ENCODE peak calls at places on chromosomes 13 and 19, in five cellular contexts. W, P, T, N and H are unnamed samples.
A peak's percentile ranks its signal among the peaks of the same experiment; 100 is the strongest.

GRCh38 chr19:40623403-40624239 is 22.5 kb downstream of the LTBP4 start:
- DNase-seq in W (peak; percentile 90), P (no peak), T (peak; percentile 85), N (no peak), H (no peak)

GRCh38 chr19:35267818-35268545 is 780 bp upstream of the USF2 start:
- DNase-seq in W (peak; percentile 99), P (no peak), T (peak; percentile 81), N (peak; percentile 87), H (peak; percentile 85)

GRCh38 chr19:38640368-38640767 is 7.1 kb upstream of the ACTN4 start:
- DNase-seq in W (no peak), P (no peak), T (peak; percentile 53), N (no peak), H (no peak)

GRCh38 chr13:66210677-66211076 is 1019.5 kb downstream of the PCDH9 start:
- DNase-seq in W (peak; percentile 21), P (no peak), T (no peak), N (no peak), H (no peak)

GRCh38 chr13:43377149-43377548 is 353.8 kb downstream of the DNAJC15 start:
- DNase-seq in W (no peak), P (no peak), T (no peak), N (no peak), H (peak; percentile 71)

GRCh38 chr13:80274643-80275042 is 66.3 kb downstream of the SPRY2 start:
- DNase-seq in W (no peak), P (no peak), T (no peak), N (no peak), H (no peak)

GRCh38 chr13:57629821-57630235 is 1.7 kb upstream of the PCDH17 start:
- DNase-seq in W (no peak), P (peak; percentile 82), T (peak; percentile 27), N (peak; percentile 70), H (peak; percentile 85)

GRCh38 chr13:112066624-112067004 is 335 bp upstream of the SOX1 start:
- DNase-seq in W (no peak), P (no peak), T (peak; percentile 45), N (no peak), H (no peak)

GRCh38 chr13:32978278-32978677 is 37.9 kb upstream of the KL start:
- DNase-seq in W (no peak), P (no peak), T (no peak), N (no peak), H (no peak)

GRCh38 chr13:99305180-99305965 is 1.8 kb downstream of the GPR183 start:
- DNase-seq in W (no peak), P (no peak), T (no peak), N (no peak), H (no peak)

GRCh38 chr19:51471527-51471926 is 6.8 kb upstream of the CEACAM18 start:
- DNase-seq in W (no peak), P (no peak), T (no peak), N (no peak), H (no peak)

GRCh38 chr13:48977973-48978372 is 2.3 kb downstream of the FNDC3A start:
- DNase-seq in W (no peak), P (no peak), T (no peak), N (no peak), H (no peak)

GRCh38 chr13:95168191-95168590 is 133.1 kb downstream of the ABCC4 start:
- DNase-seq in W (no peak), P (no peak), T (no peak), N (no peak), H (no peak)

GRCh38 chr19:29491491-29491890 is 34.3 kb upstream of the VSTM2B start:
- DNase-seq in W (no peak), P (no peak), T (no peak), N (no peak), H (no peak)

GRCh38 chr19:18439025-18439909 is 1.3 kb upstream of the ISYNA1 start:
- DNase-seq in W (no peak), P (no peak), T (no peak), N (peak; percentile 72), H (no peak)

GRCh38 chr19:34964598-34964997 is 569 bp upstream of the ZNF792 start:
- DNase-seq in W (no peak), P (no peak), T (no peak), N (no peak), H (no peak)

GRCh38 chr13:32976046-32976781 is 40.0 kb upstream of the KL start:
- DNase-seq in W (no peak), P (no peak), T (no peak), N (no peak), H (no peak)

GRCh38 chr13:32581177-32581786 is 5.0 kb upstream of the PDS5B start:
- DNase-seq in W (no peak), P (no peak), T (no peak), N (no peak), H (no peak)

GRCh38 chr13:42405665-42406390 is 133.9 kb downstream of the AKAP11 start:
- DNase-seq in W (no peak), P (no peak), T (no peak), N (no peak), H (no peak)

GRCh38 chr13:110432522-110432921 is 125.4 kb downstream of the COL4A2 start:
- DNase-seq in W (no peak), P (no peak), T (no peak), N (no peak), H (no peak)

GRCh38 chr19:38267780-38268430 is 3.5 kb downstream of the SPINT2 start:
- DNase-seq in W (peak; percentile 70), P (no peak), T (peak; percentile 51), N (no peak), H (no peak)

GRCh38 chr19:19820774-19821315 is 705 bp downstream of the ZNF506 start:
- DNase-seq in W (no peak), P (no peak), T (no peak), N (no peak), H (no peak)

GRCh38 chr19:56639217-56639616 is 3.7 kb upstream of the SMIM17 start:
- DNase-seq in W (no peak), P (no peak), T (no peak), N (no peak), H (no peak)

GRCh38 chr13:60327551-60327950 is 69.5 kb upstream of the TDRD3 start:
- DNase-seq in W (no peak), P (no peak), T (no peak), N (no peak), H (no peak)

GRCh38 chr13:66402071-66402470 is 828.1 kb downstream of the PCDH9 start:
- DNase-seq in W (no peak), P (no peak), T (no peak), N (no peak), H (no peak)

GRCh38 chr13:113584870-113585671 is 518 bp downstream of the TFDP1 start:
- DNase-seq in W (peak; percentile 19), P (peak; percentile 75), T (peak; percentile 17), N (peak; percentile 44), H (peak; percentile 48)

GRCh38 chr19:17294051-17294891 is 9.0 kb downstream of the ABHD8 start:
- DNase-seq in W (peak; percentile 42), P (no peak), T (peak; percentile 56), N (peak; percentile 66), H (no peak)

GRCh38 chr13:98171806-98172569 is 5.1 kb downstream of the RNF113B start:
- DNase-seq in W (no peak), P (no peak), T (no peak), N (peak; percentile 60), H (no peak)

GRCh38 chr13:26985285-26985878 is 186.2 kb downstream of the USP12 start:
- DNase-seq in W (peak; percentile 47), P (no peak), T (peak; percentile 82), N (peak; percentile 49), H (peak; percentile 87)

GRCh38 chr13:40187836-40188591 is 478.4 kb downstream of the FOXO1 start:
- DNase-seq in W (no peak), P (no peak), T (no peak), N (no peak), H (no peak)

DNA sequence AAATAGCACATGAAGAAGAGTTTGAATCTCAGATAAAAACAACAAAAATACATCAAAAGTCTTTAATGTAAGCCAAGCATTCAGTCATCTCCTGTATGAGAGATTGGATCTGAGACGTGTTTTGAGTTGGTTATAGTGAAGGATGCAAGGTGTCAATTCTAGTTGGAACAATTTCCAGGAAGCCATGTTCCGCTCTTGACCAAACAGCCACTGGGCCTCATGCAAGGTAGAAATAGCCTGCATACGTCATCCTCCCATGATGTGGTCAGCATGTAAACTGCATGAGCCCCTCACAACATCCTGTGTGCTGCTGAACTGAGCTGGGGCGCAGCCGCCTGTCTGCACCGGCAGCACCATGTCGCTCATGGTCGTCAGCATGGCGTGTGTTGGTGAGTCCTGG is at the start of gene KIR3DL3:
- DNase-seq in W (no peak), P (no peak), T (no peak), N (no peak), H (no peak)
- H3K9me3 ChIP-seq in W (peaks cover 24% of the 10 kb centered on the region), P (peaks cover 21% of the 10 kb centered on the region), T (peaks cover 21% of the 10 kb centered on the region), N (no peaks in the 10 kb centered on the region), H (peaks cover 9% of the 10 kb centered on the region)

DNA sequence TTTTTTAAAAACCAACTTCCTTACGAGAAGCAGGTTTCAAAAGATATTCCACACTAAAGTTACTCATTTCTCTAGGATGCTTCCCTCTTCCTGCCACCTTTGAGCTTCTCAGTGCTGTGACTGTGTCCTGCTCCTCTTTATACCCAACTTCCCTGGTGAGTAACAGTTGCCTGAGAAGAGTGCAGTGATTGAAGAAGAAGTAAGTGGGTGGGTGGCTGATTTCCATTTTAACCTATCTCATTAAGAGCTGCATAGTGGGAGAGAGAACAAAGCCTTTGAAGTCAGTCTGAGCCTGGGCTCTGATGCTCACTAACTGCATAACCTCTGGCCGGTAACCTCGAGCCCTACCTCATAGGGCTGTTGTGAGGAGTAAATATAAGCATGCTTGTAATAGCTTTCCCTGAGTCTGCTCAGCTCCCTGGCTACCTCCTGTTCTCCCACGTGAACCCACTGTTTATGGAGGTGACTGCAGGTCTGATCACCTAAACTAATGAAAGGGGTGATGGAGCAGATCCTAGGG is 977.3 kb downstream of the UQCRFS1 start:
- DNase-seq in W (no peak), P (peak; percentile 24), T (no peak), N (no peak), H (no peak)
- TF ChIP-seq EP300 in W (no peak), P (no peak), T (no peak), N (no peak), H (no peak)

DNA sequence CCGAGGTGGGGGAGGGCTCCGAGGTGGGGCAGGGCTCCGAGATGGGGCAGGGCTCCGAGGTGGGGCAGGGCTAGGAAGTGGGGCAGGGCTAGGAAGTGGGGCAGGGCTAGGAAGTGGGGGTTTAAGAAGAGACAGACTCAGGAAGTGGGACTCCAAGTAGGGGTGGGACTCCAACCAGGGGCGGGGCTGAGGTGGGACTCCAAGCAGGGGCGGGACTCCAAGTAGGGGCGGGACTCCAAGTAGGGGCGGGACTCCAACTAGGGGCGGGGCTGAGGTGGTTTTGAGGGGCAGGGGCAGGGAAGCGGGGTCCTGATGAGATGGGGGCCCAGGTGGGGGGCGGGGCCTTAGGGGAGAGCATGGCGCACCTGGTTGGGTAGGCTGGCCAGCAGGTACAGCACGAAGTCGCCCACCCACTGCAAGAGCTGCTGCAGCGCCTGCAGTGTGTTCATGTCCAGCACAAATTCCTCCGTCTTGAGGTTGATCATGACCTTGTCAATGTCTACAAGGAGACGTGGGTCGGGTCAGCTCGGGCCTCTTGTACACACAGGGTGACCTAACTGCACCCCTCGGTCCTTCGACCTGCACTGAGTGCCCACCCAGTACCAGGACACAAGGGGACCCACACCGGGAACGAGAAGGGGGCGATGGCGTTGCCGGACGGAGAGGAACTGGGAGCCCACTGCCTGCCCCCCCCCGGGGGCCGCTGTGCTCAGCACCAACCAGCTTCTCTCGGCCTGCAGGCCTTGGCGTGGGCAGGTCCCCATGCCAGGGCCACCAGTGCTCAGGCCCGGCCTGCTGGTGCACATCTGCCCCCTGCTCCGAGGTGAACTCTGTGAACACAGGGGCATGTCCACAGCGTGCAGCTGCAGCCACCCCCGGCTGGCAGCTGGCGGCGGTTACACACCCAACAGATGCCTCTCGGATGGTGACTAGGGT is 13.9 kb downstream of the CFD start:
- DNase-seq in W (no peak), P (no peak), T (peak; percentile 65), N (peak; percentile 58), H (no peak)
- TF ChIP-seq POLR2A in W (no peak), P (no peak), T (no peak), N (no peak), H (no peak)

GRCh38 chr19:23305555-23305954 is 55.4 kb upstream of the ZNF724 start:
- DNase-seq in W (no peak), P (no peak), T (no peak), N (no peak), H (no peak)
- H3K9me3 ChIP-seq in W (peaks cover 40% of the 10 kb centered on the region), P (peaks cover 24% of the 10 kb centered on the region), T (no peaks in the 10 kb centered on the region), N (no peaks in the 10 kb centered on the region), H (peaks cover 3% of the 10 kb centered on the region)